ENCODE peak calls at places on chromosomes 12 and 14, in six cellular contexts. V is neuronal stem cell, K is RWPE1, G is PC-3, R is right cardiac atrium, E is OCI-LY7. B is an unnamed sample.

GRCh38 chr14:91149462-91149861 is 35.6 kb downstream of the DGLUCY start:
- DNase-seq in V (no peak), K (peak; percentile 84), G (peak; percentile 100), R (no peak), E (no peak), B (peak; percentile 97)

GRCh38 chr14:73105050-73105449 is 31.3 kb upstream of the PSEN1 start:
- DNase-seq in V (no peak), K (no peak), G (no peak), R (no peak), E (no peak), B (no peak)

GRCh38 chr12:2893007-2893406 is 2.3 kb downstream of the TULP3 start:
- DNase-seq in V (no peak), K (no peak), G (peak; percentile 71), R (no peak), E (no peak), B (no peak)

GRCh38 chr12:115570271-115570777 is 707.2 kb downstream of the MED13L start:
- DNase-seq in V (peak; percentile 8), K (no peak), G (peak; percentile 95), R (no peak), E (no peak), B (peak; percentile 12)

GRCh38 chr12:49059385-49060232 is 985 bp downstream of the KMT2D start:
- DNase-seq in V (no peak), K (peak; percentile 55), G (peak; percentile 22), R (peak; percentile 78), E (peak; percentile 72), B (no peak)

GRCh38 chr12:129819391-129819790 is 84.4 kb downstream of the TMEM132D start:
- DNase-seq in V (no peak), K (no peak), G (no peak), R (no peak), E (no peak), B (no peak)

GRCh38 chr12:93319523-93320045 is 58.1 kb upstream of the NUDT4 start:
- DNase-seq in V (no peak), K (no peak), G (no peak), R (no peak), E (no peak), B (no peak)

GRCh38 chr12:89373772-89374572 is 21.7 kb upstream of the DUSP6 start:
- DNase-seq in V (no peak), K (peak; percentile 77), G (peak; percentile 76), R (no peak), E (no peak), B (no peak)

GRCh38 chr12:40216516-40217288 is 8.1 kb upstream of the LRRK2 start:
- DNase-seq in V (no peak), K (no peak), G (no peak), R (no peak), E (no peak), B (no peak)

GRCh38 chr14:32468955-32469354 is 139.9 kb downstream of the AKAP6 start:
- DNase-seq in V (no peak), K (peak; percentile 74), G (peak; percentile 75), R (no peak), E (no peak), B (no peak)

GRCh38 chr14:64654072-64654899 is 49.9 kb upstream of the PLEKHG3 start:
- DNase-seq in V (no peak), K (no peak), G (peak; percentile 90), R (no peak), E (no peak), B (no peak)

GRCh38 chr14:75548544-75548943 is 26.3 kb downstream of the BATF start:
- DNase-seq in V (no peak), K (no peak), G (peak; percentile 17), R (no peak), E (no peak), B (no peak)

GRCh38 chr12:124175731-124176130 is 119.2 kb upstream of the RFLNA start:
- DNase-seq in V (no peak), K (no peak), G (no peak), R (no peak), E (no peak), B (no peak)

GRCh38 chr14:102500190-102500661 is 9.3 kb downstream of the ANKRD9 start:
- DNase-seq in V (no peak), K (peak; percentile 85), G (no peak), R (peak; percentile 82), E (no peak), B (peak; percentile 77)

GRCh38 chr12:107515446-107515958 is 170.1 kb upstream of the PWP1 start:
- DNase-seq in V (no peak), K (peak; percentile 95), G (peak; percentile 98), R (no peak), E (no peak), B (peak; percentile 93)

GRCh38 chr12:95417372-95417771 is 56.6 kb upstream of the METAP2 start:
- DNase-seq in V (no peak), K (no peak), G (no peak), R (no peak), E (peak; percentile 37), B (no peak)

GRCh38 chr14:20493634-20494033 is 11.7 kb upstream of the RNASE10 start:
- DNase-seq in V (no peak), K (no peak), G (peak; percentile 45), R (no peak), E (no peak), B (no peak)

GRCh38 chr12:119593578-119594398 is at the start of gene TMEM233:
- DNase-seq in V (peak; percentile 51), K (no peak), G (no peak), R (peak; percentile 83), E (no peak), B (no peak)
- H3K27ac ChIP-seq in V (no peak within 1 kb of the TSS), K (no peak within 1 kb of the TSS), G (no peak within 1 kb of the TSS), R (no peak within 1 kb of the TSS), E (no peak within 1 kb of the TSS), B (no peak within 1 kb of the TSS)

GRCh38 chr14:23672200-23672599 is 36.0 kb downstream of the DHRS2 start:
- DNase-seq in V (no peak), K (no peak), G (no peak), R (no peak), E (no peak), B (no peak)

GRCh38 chr14:23675337-23675736 is 39.2 kb downstream of the DHRS2 start:
- DNase-seq in V (no peak), K (no peak), G (no peak), R (no peak), E (no peak), B (no peak)

GRCh38 chr14:23670489-23670888 is 34.3 kb downstream of the DHRS2 start:
- DNase-seq in V (no peak), K (no peak), G (no peak), R (no peak), E (no peak), B (no peak)

GRCh38 chr14:23681337-23681736 is 45.2 kb downstream of the DHRS2 start:
- DNase-seq in V (no peak), K (no peak), G (no peak), R (no peak), E (no peak), B (no peak)

DNA sequence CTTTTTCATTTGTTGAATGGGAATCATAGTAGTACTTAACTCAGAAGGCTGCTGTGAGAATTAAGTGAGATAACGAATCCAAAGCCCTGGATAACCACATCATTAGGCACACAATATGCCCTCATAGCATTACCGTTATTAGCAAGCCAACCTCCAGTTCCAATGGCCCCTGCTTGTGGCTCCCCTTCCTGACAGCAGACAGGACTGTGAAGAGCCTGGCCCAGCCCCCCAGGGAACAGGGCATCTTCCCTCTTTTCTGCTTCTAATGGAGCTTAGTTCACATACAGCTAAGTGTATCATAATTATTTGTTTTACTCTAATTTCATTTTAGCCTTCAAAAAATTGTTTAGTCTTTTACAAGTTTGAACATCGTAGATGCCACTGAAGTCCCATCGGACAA is 39.7 kb downstream of the DHRS2 start:
- DNase-seq in V (no peak), K (no peak), G (no peak), R (no peak), E (no peak), B (no peak)
- H3K27ac ChIP-seq in V (no peak overlapping the region), K (no peak overlapping the region), G (no peak overlapping the region), R (no peak overlapping the region), E (no peak overlapping the region), B (no peak overlapping the region)

GRCh38 chr12:108789546-108789945 is 58.2 kb upstream of the CORO1C start:
- DNase-seq in V (no peak), K (no peak), G (no peak), R (no peak), E (no peak), B (no peak)
- H3K27ac ChIP-seq in V (no peak overlapping the region), K (peak overlapping the region; percentile 61), G (no peak overlapping the region), R (no peak overlapping the region), E (no peak overlapping the region), B (no peak overlapping the region)

DNA sequence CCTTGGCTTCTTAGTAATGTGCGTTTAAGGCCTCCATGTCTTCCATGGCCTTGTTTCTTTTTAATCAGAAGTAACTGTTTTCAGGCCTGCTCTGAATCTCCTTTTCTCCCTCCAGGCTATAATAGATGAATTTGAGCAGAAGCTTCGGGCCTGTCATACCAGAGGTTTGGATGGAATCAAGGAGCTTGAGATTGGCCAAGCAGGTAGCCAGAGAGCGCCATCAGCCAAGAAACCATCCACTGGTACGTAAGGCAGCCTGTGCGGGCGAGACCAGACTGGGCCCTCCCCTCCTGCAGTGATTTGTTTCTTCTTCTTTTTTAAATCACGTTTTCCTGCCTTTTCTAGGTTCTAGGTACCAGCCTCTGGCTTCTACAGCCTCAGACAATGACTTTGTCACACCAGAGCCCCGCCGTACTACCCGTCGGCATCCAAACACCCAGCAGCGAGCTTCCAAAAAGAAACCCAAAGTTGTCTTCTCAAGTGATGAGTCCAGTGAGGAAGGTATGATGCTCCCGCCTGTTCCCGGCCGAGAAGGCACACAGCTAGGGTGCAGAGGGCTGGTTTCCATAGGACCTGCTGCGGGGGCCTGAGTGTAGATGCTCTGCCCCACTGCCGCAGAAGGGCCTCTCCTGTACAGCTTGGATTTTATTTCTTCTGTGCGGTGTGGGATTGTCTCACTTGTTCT is 3.6 kb upstream of the GAPDH start:
- DNase-seq in V (no peak), K (no peak), G (no peak), R (no peak), E (no peak), B (no peak)
- H3K27ac ChIP-seq in V (no peak overlapping the region), K (peak overlapping the region; percentile 95), G (peak overlapping the region; percentile 99), R (no peak overlapping the region), E (no peak overlapping the region), B (no peak overlapping the region)

GRCh38 chr14:104137297-104138097 is 890 bp upstream of the KIF26A start:
- DNase-seq in V (peak; percentile 84), K (peak; percentile 67), G (peak; percentile 56), R (peak; percentile 90), E (peak; percentile 43), B (no peak)
- H3K27ac ChIP-seq in V (peak overlapping the region; percentile 64), K (peak overlapping the region; percentile 9), G (no peak overlapping the region), R (no peak overlapping the region), E (no peak overlapping the region), B (no peak overlapping the region)

GRCh38 chr14:50775357-50775756 is 55.6 kb downstream of the NIN start:
- DNase-seq in V (no peak), K (peak; percentile 85), G (peak; percentile 98), R (no peak), E (no peak), B (peak; percentile 52)
- H3K27ac ChIP-seq in V (no peak overlapping the region), K (no peak overlapping the region), G (peak overlapping the region; percentile 83), R (peak overlapping the region; percentile 82), E (no peak overlapping the region), B (peak overlapping the region; percentile 20)

DNA sequence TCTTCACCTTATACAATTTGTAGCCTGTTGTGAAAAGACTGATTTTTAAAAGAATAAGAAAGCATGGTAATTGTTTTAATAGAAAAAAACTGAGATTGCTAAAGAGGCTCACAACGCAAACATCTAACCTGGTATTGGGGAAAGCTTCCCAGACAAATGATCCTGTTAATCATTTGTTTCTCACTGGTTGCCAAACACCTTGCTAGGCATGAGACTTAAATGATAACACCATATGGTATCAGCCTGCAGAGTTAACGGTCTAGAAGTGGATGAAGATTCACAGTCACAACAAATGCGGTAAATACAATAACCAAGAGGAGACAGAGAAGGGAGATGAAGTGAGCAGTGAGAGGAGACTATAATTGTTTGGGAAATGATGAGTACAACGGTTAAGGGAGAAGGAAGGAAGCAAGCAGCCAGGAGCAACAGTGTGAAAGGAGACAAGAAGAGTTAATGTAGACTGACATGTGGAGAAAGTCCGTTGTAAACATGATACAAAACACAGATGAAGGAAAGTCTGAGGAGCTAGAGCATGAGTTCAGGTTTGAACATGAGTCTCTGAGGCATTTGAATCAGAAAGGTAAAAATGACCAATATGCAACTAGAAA is 19.8 kb downstream of the GXYLT1 start:
- DNase-seq in V (no peak), K (no peak), G (no peak), R (no peak), E (no peak), B (no peak)
- H3K27ac ChIP-seq in V (no peak overlapping the region), K (no peak overlapping the region), G (no peak overlapping the region), R (no peak overlapping the region), E (no peak overlapping the region), B (no peak overlapping the region)

B was measured in epithelial cell of prostate.